ENCODE peak calls at places on chromosomes 12 and 14, in ten cellular contexts. R is naive thymus-derived CD4-positive, alpha-beta T cell; F is uterus; J is RWPE1; Q is stomach; U is mammary epithelial cell; Y is lung; A is mesendoderm; V is esophagus squamous epithelium; H is right atrium auricular region. I is an unnamed sample.

GRCh38 chr12:47228802-47229201 is 149.0 kb upstream of the AMIGO2 start:
- DNase-seq in R (no peak), F (no peak), J (no peak), Q (no peak), U (no peak), Y (no peak), A (no peak), V (no peak), H (no peak), I (no peak)

GRCh38 chr12:102425109-102426009 is 55.0 kb downstream of the IGF1 start:
- DNase-seq in R (no peak), F (peak), J (no peak), Q (no peak), U (no peak), Y (no peak), A (no peak), V (no peak), H (no peak), I (no peak)

GRCh38 chr14:23529016-23529740 is 22.4 kb downstream of the ZFHX2 start:
- DNase-seq in R (no peak), F (no peak), J (no peak), Q (no peak), U (no peak), Y (no peak), A (no peak), V (no peak), H (no peak), I (no peak)

GRCh38 chr12:59861635-59862034 is 265.8 kb downstream of the SLC16A7 start:
- DNase-seq in R (no peak), F (no peak), J (no peak), Q (no peak), U (no peak), Y (no peak), A (no peak), V (no peak), H (no peak), I (no peak)

GRCh38 chr12:58302487-58303011 is 361.2 kb downstream of the ATP23 start:
- DNase-seq in R (no peak), F (no peak), J (no peak), Q (no peak), U (peak), Y (no peak), A (no peak), V (no peak), H (no peak), I (no peak)

GRCh38 chr14:76753799-76754198 is 7.5 kb upstream of the VASH1 start:
- DNase-seq in R (no peak), F (no peak), J (no peak), Q (no peak), U (no peak), Y (no peak), A (no peak), V (no peak), H (no peak), I (no peak)

GRCh38 chr14:98198385-98198784 is 1073.6 kb downstream of the BCL11B start:
- DNase-seq in R (no peak), F (no peak), J (no peak), Q (no peak), U (peak), Y (no peak), A (no peak), V (no peak), H (no peak), I (no peak)

GRCh38 chr14:91752956-91753355 is 21.1 kb upstream of the CATSPERB start:
- DNase-seq in R (no peak), F (no peak), J (no peak), Q (no peak), U (no peak), Y (no peak), A (no peak), V (no peak), H (no peak), I (no peak)

GRCh38 chr12:104419717-104420116 is 37.0 kb upstream of the CHST11 start:
- DNase-seq in R (no peak), F (no peak), J (no peak), Q (no peak), U (no peak), Y (no peak), A (no peak), V (no peak), H (no peak), I (no peak)

GRCh38 chr12:65300679-65301349 is 22.3 kb downstream of the MSRB3 start:
- DNase-seq in R (no peak), F (no peak), J (no peak), Q (no peak), U (peak), Y (no peak), A (peak), V (no peak), H (no peak), I (no peak)

GRCh38 chr12:5665615-5666014 is 233.7 kb downstream of the NTF3 start:
- DNase-seq in R (no peak), F (no peak), J (no peak), Q (no peak), U (no peak), Y (no peak), A (no peak), V (no peak), H (no peak), I (no peak)

GRCh38 chr14:60721331-60722162 is 2.6 kb downstream of the SIX4 start:
- DNase-seq in R (no peak), F (peak), J (peak), Q (peak), U (peak), Y (peak), A (peak), V (no peak), H (no peak), I (no peak)

GRCh38 chr12:66352197-66352596 is 49.9 kb downstream of the HELB start:
- DNase-seq in R (no peak), F (no peak), J (no peak), Q (no peak), U (no peak), Y (no peak), A (peak), V (no peak), H (no peak), I (no peak)

GRCh38 chr12:11607313-11608081 is 42.0 kb upstream of the ETV6 start:
- DNase-seq in R (no peak), F (no peak), J (no peak), Q (no peak), U (no peak), Y (no peak), A (peak), V (no peak), H (no peak), I (no peak)

GRCh38 chr12:79187032-79187431 is 322.5 kb downstream of the SYT1 start:
- DNase-seq in R (no peak), F (no peak), J (no peak), Q (no peak), U (no peak), Y (no peak), A (no peak), V (no peak), H (no peak), I (no peak)

GRCh38 chr14:58979325-58979724 is 209.1 kb upstream of the DAAM1 start:
- DNase-seq in R (no peak), F (no peak), J (no peak), Q (no peak), U (no peak), Y (no peak), A (no peak), V (no peak), H (no peak), I (no peak)

GRCh38 chr12:124233846-124234620 is 60.9 kb upstream of the RFLNA start:
- DNase-seq in R (no peak), F (no peak), J (peak), Q (no peak), U (peak), Y (no peak), A (no peak), V (no peak), H (no peak), I (peak)

GRCh38 chr12:85280138-85280983 is at the start of gene ALX1:
- DNase-seq in R (no peak), F (peak), J (peak), Q (no peak), U (peak), Y (no peak), A (peak), V (no peak), H (no peak), I (no peak)

GRCh38 chr12:65685514-65685913 is 138.8 kb upstream of the HMGA2 start:
- DNase-seq in R (no peak), F (no peak), J (peak), Q (no peak), U (peak), Y (no peak), A (peak), V (no peak), H (no peak), I (no peak)

GRCh38 chr14:105064721-105065143 is 498 bp downstream of the GPR132 start:
- DNase-seq in R (no peak), F (no peak), J (no peak), Q (no peak), U (no peak), Y (no peak), A (no peak), V (no peak), H (no peak), I (no peak)
- H3K27ac ChIP-seq in R (peak), F (no peak), J (no peak), Q (peak), U (no peak), Y (no peak), A (no peak), V (peak), H (peak), I (no peak)

GRCh38 chr12:561908-562593 is 101.2 kb downstream of the NINJ2 start:
- DNase-seq in R (no peak), F (no peak), J (no peak), Q (no peak), U (no peak), Y (no peak), A (no peak), V (peak), H (no peak), I (no peak)

GRCh38 chr12:560666-561065 is 100.9 kb downstream of the B4GALNT3 start:
- DNase-seq in R (no peak), F (no peak), J (no peak), Q (no peak), U (no peak), Y (no peak), A (no peak), V (no peak), H (no peak), I (no peak)

GRCh38 chr12:559907-560455 is 100.2 kb downstream of the B4GALNT3 start:
- DNase-seq in R (no peak), F (no peak), J (no peak), Q (no peak), U (no peak), Y (no peak), A (no peak), V (no peak), H (no peak), I (no peak)

GRCh38 chr12:562634-563033 is 100.6 kb downstream of the NINJ2 start:
- DNase-seq in R (no peak), F (no peak), J (no peak), Q (no peak), U (no peak), Y (no peak), A (no peak), V (no peak), H (no peak), I (no peak)

GRCh38 chr12:561116-561705 is 101.5 kb downstream of the B4GALNT3 start:
- DNase-seq in R (no peak), F (no peak), J (no peak), Q (no peak), U (no peak), Y (no peak), A (no peak), V (no peak), H (no peak), I (no peak)
- H3K27ac ChIP-seq in R (peak), F (no peak), J (no peak), Q (no peak), U (no peak), Y (no peak), A (no peak), V (no peak), H (peak), I (no peak)

GRCh38 chr14:79914595-79914994 is 296.7 kb downstream of the DIO2 start:
- DNase-seq in R (no peak), F (no peak), J (no peak), Q (no peak), U (no peak), Y (no peak), A (no peak), V (no peak), H (no peak), I (no peak)

GRCh38 chr14:79915411-79915810 is 295.9 kb downstream of the DIO2 start:
- DNase-seq in R (no peak), F (no peak), J (no peak), Q (no peak), U (no peak), Y (no peak), A (no peak), V (no peak), H (no peak), I (no peak)

GRCh38 chr14:79911762-79912161 is 299.5 kb downstream of the DIO2 start:
- DNase-seq in R (no peak), F (no peak), J (no peak), Q (no peak), U (no peak), Y (no peak), A (no peak), V (no peak), H (no peak), I (no peak)

GRCh38 chr14:79910086-79910485 is 301.2 kb downstream of the DIO2 start:
- DNase-seq in R (no peak), F (no peak), J (no peak), Q (no peak), U (no peak), Y (no peak), A (no peak), V (no peak), H (no peak), I (no peak)
- H3K27ac ChIP-seq in R (no peak), F (no peak), J (no peak), Q (no peak), U (no peak), Y (no peak), A (no peak), V (no peak), H (no peak), I (no peak)

DNA sequence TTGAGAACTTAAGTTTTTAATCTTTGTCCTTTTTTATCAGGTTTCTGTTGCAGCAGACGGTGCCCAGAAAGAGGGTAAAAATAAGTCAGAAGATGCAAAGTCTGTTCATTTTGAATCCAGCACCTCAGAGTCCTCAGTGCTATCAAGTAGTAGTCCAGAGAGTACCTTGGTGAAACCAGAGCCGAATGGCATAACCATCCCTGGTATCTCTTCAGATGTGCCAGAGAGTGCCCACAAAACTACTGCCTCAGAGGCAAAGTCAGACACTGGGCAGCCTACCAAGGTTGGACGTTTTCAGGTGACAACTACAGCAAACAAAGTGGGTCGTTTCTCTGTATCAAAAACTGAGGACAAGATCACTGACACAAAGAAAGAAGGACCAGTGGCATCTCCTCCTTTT is 53.5 kb downstream of the RAD52 start:
- DNase-seq in R (no peak), F (no peak), J (no peak), Q (no peak), U (no peak), Y (no peak), A (no peak), V (no peak), H (no peak), I (no peak)
- H3K27ac ChIP-seq in R (no peak), F (no peak), J (no peak), Q (no peak), U (no peak), Y (no peak), A (no peak), V (peak), H (peak), I (peak)

GRCh38 chr12:15783288-15783687 is 5.9 kb downstream of the EPS8 start:
- DNase-seq in R (no peak), F (no peak), J (no peak), Q (no peak), U (no peak), Y (no peak), A (no peak), V (no peak), H (no peak), I (no peak)

GRCh38 chr12:15794196-15794595 is 5.0 kb upstream of the EPS8 start:
- DNase-seq in R (no peak), F (no peak), J (no peak), Q (no peak), U (no peak), Y (no peak), A (no peak), V (no peak), H (no peak), I (no peak)

GRCh38 chr12:15787801-15788200 is 1.4 kb downstream of the EPS8 start:
- DNase-seq in R (no peak), F (no peak), J (no peak), Q (no peak), U (peak), Y (no peak), A (no peak), V (no peak), H (no peak), I (no peak)

GRCh38 chr12:15789215-15790171 is at the start of gene EPS8:
- DNase-seq in R (peak), F (peak), J (peak), Q (peak), U (peak), Y (peak), A (peak), V (peak), H (peak), I (no peak)

DNA sequence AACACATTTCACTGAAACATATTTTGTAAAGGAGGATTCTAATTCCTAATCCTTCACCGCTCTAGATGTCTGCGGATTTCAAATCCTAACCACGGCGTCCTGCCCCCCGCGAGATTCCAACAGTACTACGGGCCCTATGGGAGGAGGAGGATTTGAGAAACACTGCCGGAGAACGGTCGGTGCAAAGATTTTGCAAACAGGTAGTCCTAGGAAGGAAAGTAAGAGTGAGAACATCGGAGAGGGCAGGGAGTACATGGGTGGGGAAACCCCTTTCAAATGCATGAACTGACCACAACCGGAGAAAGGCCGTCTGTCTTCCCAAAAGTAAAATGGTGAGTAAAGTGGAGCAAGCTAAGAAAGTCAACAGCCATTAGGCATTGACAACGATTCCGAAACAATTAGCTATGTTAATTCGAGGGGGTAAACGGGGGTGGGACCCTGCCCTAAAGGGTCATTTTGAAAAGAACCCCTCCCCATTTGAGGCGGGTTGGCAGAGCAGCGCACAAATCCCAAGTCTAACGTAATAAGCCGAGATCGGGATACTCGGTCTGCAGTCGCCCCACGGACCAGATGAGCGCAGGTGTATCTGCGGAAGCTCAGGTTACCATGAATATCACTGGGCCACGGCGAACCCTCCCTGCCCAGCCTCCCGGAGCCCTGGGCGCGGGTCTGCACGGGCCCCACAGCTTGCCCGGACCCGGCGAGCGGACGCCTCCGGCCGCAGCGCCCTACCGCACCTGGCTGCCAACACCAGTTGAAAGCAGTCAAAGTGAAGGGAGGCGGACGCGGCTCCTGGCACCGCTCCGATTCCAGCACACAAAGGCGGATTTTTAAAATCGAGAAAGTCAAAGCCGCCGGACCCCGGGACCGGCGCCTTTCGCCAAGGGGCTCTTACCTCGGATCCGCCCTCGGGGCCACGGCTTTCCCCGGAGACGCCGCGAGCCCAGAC is 648 bp downstream of the EPS8 start:
- DNase-seq in R (peak), F (peak), J (peak), Q (peak), U (peak), Y (peak), A (peak), V (no peak), H (no peak), I (no peak)
- H3K27ac ChIP-seq in R (peak), F (peak), J (peak), Q (peak), U (peak), Y (peak), A (no peak), V (peak), H (peak), I (peak)

GRCh38 chr14:69719501-69719951 is 47.4 kb upstream of the SRSF5 start:
- DNase-seq in R (no peak), F (peak), J (peak), Q (no peak), U (peak), Y (no peak), A (no peak), V (no peak), H (peak), I (no peak)
- H3K27ac ChIP-seq in R (no peak), F (peak), J (peak), Q (no peak), U (peak), Y (peak), A (no peak), V (peak), H (peak), I (peak)

GRCh38 chr12:116924558-116925453 is 14.1 kb downstream of the FBXW8 start:
- DNase-seq in R (peak), F (no peak), J (peak), Q (no peak), U (peak), Y (no peak), A (peak), V (no peak), H (no peak), I (peak)
- H3K27ac ChIP-seq in R (no peak), F (no peak), J (no peak), Q (no peak), U (peak), Y (no peak), A (no peak), V (no peak), H (no peak), I (peak)

I was measured in epithelial cell of prostate.